ENCODE peak calls at places on chromosomes 13 and 19, in seven cellular contexts. K is PC-3, X is sigmoid colon, I is ascending aorta, C is tibial nerve, U is uterus, Z is heart left ventricle. F is an unnamed sample.

GRCh38 chr13:95254341-95254740 is 46.9 kb downstream of the ABCC4 start:
- DNase-seq in K (peak; percentile 64), X (no peak), I (no peak), C (no peak), U (no peak), Z (no peak), F (no peak)

GRCh38 chr19:5075603-5076002 is 106.7 kb downstream of the KDM4B start:
- DNase-seq in K (no peak), X (no peak), I (no peak), C (no peak), U (no peak), Z (no peak), F (no peak)

GRCh38 chr13:112699318-112699918 is 9.6 kb downstream of the ATP11A start:
- DNase-seq in K (no peak), X (peak; percentile 46), I (peak; percentile 34), C (no peak), U (no peak), Z (no peak), F (no peak)

GRCh38 chr13:27309967-27310598 is 39.5 kb downstream of the RASL11A start:
- DNase-seq in K (peak; percentile 75), X (no peak), I (no peak), C (no peak), U (no peak), Z (no peak), F (no peak)

GRCh38 chr13:40211586-40211968 is 454.9 kb downstream of the FOXO1 start:
- DNase-seq in K (no peak), X (no peak), I (no peak), C (no peak), U (no peak), Z (no peak), F (no peak)

GRCh38 chr13:37617162-37617561 is 18.6 kb upstream of the POSTN start:
- DNase-seq in K (peak; percentile 39), X (no peak), I (no peak), C (no peak), U (no peak), Z (no peak), F (no peak)

GRCh38 chr13:41802684-41803554 is 158.0 kb downstream of the VWA8 start:
- DNase-seq in K (peak; percentile 49), X (no peak), I (no peak), C (no peak), U (no peak), Z (no peak), F (no peak)

GRCh38 chr19:30696514-30696913 is 324.3 kb downstream of the ZNF536 start:
- DNase-seq in K (no peak), X (peak; percentile 50), I (no peak), C (no peak), U (no peak), Z (no peak), F (peak; percentile 55)

GRCh38 chr13:43223206-43223605 is 199.8 kb downstream of the DNAJC15 start:
- DNase-seq in K (no peak), X (no peak), I (no peak), C (no peak), U (no peak), Z (no peak), F (no peak)

GRCh38 chr13:114027046-114027760 is 53.3 kb upstream of the C13orf46 start:
- DNase-seq in K (no peak), X (no peak), I (no peak), C (no peak), U (no peak), Z (peak; percentile 80), F (no peak)

GRCh38 chr19:13796301-13797057 is 1.2 kb downstream of the ZSWIM4 start:
- DNase-seq in K (peak; percentile 97), X (peak; percentile 92), I (peak; percentile 95), C (peak; percentile 61), U (peak; percentile 87), Z (peak; percentile 84), F (no peak)

GRCh38 chr19:52524086-52524485 is 3.4 kb upstream of the ZNF808 start:
- DNase-seq in K (no peak), X (no peak), I (no peak), C (no peak), U (no peak), Z (no peak), F (no peak)

GRCh38 chr19:3272952-3273351 is 48.5 kb downstream of the CELF5 start:
- DNase-seq in K (no peak), X (no peak), I (no peak), C (no peak), U (no peak), Z (no peak), F (no peak)

GRCh38 chr13:66138172-66138811 is 1091.8 kb downstream of the PCDH9 start:
- DNase-seq in K (no peak), X (no peak), I (no peak), C (no peak), U (no peak), Z (no peak), F (no peak)

GRCh38 chr13:32530841-32531253 is 7.7 kb downstream of the N4BP2L2 start:
- DNase-seq in K (no peak), X (no peak), I (no peak), C (peak; percentile 33), U (peak; percentile 30), Z (no peak), F (no peak)

GRCh38 chr13:101417043-101417406 is 717 bp upstream of the NALCN start:
- DNase-seq in K (peak; percentile 91), X (no peak), I (no peak), C (no peak), U (no peak), Z (no peak), F (peak; percentile 49)

GRCh38 chr19:39038098-39038497 is 5.7 kb upstream of the FBXO27 start:
- DNase-seq in K (peak; percentile 42), X (no peak), I (no peak), C (no peak), U (no peak), Z (no peak), F (peak; percentile 63)

GRCh38 chr13:42047561-42048322 is 706 bp upstream of the DGKH start:
- DNase-seq in K (peak; percentile 66), X (peak; percentile 70), I (peak; percentile 70), C (peak; percentile 21), U (peak; percentile 44), Z (peak; percentile 71), F (peak; percentile 56)

GRCh38 chr13:47903836-47904235 is 97.2 kb downstream of the SUCLA2 start:
- DNase-seq in K (peak; percentile 26), X (no peak), I (no peak), C (no peak), U (no peak), Z (no peak), F (no peak)

GRCh38 chr19:2962018-2962670 is 15.2 kb upstream of the TLE6 start:
- DNase-seq in K (peak; percentile 67), X (no peak), I (peak; percentile 75), C (peak; percentile 95), U (peak; percentile 78), Z (no peak), F (peak; percentile 74)

GRCh38 chr19:29928831-29929230 is 13.2 kb upstream of the URI1 start:
- DNase-seq in K (no peak), X (no peak), I (no peak), C (no peak), U (no peak), Z (no peak), F (no peak)

GRCh38 chr13:79679334-79679733 is 198.4 kb downstream of the NDFIP2 start:
- DNase-seq in K (peak; percentile 76), X (peak; percentile 81), I (peak; percentile 79), C (peak; percentile 86), U (peak; percentile 58), Z (peak; percentile 58), F (peak; percentile 88)

GRCh38 chr13:35475131-35475959 is 1.1 kb downstream of the MAB21L1 start:
- DNase-seq in K (no peak), X (peak; percentile 61), I (no peak), C (peak; percentile 58), U (no peak), Z (peak; percentile 66), F (peak; percentile 59)

GRCh38 chr19:15378529-15379082 is 981 bp downstream of the AKAP8 start:
- DNase-seq in K (peak; percentile 43), X (peak; percentile 76), I (peak; percentile 66), C (peak; percentile 30), U (no peak), Z (peak; percentile 63), F (peak; percentile 40)

GRCh38 chr13:111598751-111599150 is 278.3 kb downstream of the TEX29 start:
- DNase-seq in K (no peak), X (no peak), I (no peak), C (no peak), U (no peak), Z (no peak), F (no peak)
- H3K4me3 ChIP-seq in K (no peak overlapping the region), X (no peak overlapping the region), I (no peak overlapping the region), C (no peak overlapping the region), U (no peak overlapping the region), Z (no peak overlapping the region), F (no peak overlapping the region)

DNA sequence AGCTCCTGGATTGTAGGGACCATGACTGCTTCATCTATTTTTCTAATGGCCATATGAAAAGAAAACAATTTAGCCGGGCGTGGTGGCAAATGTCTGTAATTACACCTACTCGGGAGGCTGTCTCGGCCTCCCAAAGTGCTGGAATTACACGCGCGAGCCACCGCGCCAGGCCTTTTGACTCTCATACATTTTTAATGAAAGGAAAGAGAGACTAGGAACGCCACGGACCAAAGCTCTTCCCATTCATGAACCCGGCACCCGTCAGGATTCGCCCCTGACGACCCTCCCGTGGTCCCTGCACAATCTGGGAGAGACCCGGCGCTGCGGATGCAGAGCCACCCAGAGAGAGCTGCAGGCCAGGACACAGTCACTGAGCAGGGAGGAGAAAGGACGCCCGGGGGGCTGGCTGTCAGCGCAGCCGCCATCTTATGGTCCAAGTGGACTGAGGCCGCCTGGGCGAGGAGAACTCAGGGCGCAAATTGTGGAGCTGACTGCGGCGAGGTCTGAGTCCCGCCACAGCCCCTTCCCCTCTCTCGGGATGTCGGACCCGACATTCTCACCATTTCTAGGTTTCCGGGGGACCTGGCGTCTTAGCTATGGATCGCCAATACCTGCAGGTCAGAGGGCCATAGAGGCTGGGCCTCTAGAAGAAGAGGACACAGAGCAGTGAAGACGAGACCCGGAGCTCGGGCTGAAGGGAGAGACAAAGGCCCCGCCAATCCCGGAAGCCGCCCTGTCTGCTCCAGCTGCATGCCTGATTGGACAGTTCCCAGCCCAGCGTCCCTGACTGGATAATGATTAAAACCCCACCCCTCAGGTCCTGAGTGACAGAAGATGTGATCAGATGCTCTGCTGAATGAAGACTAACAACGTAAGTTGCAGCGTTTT is at the start of gene ZNF681:
- DNase-seq in K (peak; percentile 90), X (peak; percentile 93), I (peak; percentile 93), C (peak; percentile 81), U (peak; percentile 89), Z (peak; percentile 92), F (peak; percentile 92)
- TF ChIP-seq CTCF in K (no peak), X (peak; percentile 9), I (no peak), C (no peak), U (no peak), Z (peak; percentile 33), F (no peak)

DNA sequence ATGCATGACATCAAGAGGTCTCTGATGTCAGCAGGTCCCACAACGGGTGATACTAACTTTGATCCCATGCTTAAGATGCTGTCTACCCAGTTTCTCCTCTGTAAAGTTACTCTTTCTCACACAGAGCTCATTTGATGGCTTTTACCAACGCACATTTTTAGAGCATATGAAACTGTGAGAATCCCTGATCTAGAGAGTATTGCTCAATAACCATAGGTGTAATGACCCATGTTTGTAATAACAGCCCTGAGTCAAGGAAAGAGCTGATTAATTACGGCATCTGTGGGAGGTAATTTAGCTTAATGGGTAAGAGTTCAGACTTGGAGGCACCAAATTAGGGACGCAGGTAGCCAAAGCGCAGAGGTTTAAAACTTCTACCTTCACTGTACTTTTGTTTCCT is 18.0 kb upstream of the IZUMO2 start:
- DNase-seq in K (no peak), X (no peak), I (no peak), C (no peak), U (no peak), Z (no peak), F (no peak)
- H3K9me3 ChIP-seq in K (no peaks in the 10 kb centered on the region), X (no peaks in the 10 kb centered on the region), I (no peaks in the 10 kb centered on the region), C (no peaks in the 10 kb centered on the region), U (no peaks in the 10 kb centered on the region), Z (no peaks in the 10 kb centered on the region), F (no peaks in the 10 kb centered on the region)

GRCh38 chr19:50721441-50722137 is 1.6 kb upstream of the CLEC11A start:
- DNase-seq in K (no peak), X (no peak), I (no peak), C (no peak), U (no peak), Z (no peak), F (no peak)
- H3K4me3 ChIP-seq in K (no peak overlapping the region), X (no peak overlapping the region), I (no peak overlapping the region), C (no peak overlapping the region), U (no peak overlapping the region), Z (no peak overlapping the region), F (no peak overlapping the region)

F was measured in BE2C.